ENCODE peak calls at places on chromosomes 12 and 14, in six cellular contexts. D, B, L, N, S and A are unnamed samples. For H3K27me3, the result is how much of the 10 kb centered on the place peaks cover.

GRCh38 chr14:97029800-97030199 is 232.6 kb downstream of the VRK1 start:
- DNase-seq in S (no peak), D (no peak), B (no peak), L (no peak), N (no peak), A (no peak)

GRCh38 chr12:94795520-94795919 is 145.2 kb upstream of the TMCC3 start:
- DNase-seq in S (peak), B (peak), N (no peak), L (peak), D (no peak), A (peak)

GRCh38 chr14:61577506-61577931 is 117.8 kb upstream of the HIF1A start:
- DNase-seq in L (no peak), S (no peak), B (no peak), N (no peak), D (no peak), A (no peak)

GRCh38 chr12:127306604-127307215 is 960.3 kb upstream of the TMEM132C start:
- DNase-seq in D (no peak), B (no peak), S (no peak), N (no peak), L (no peak), A (no peak)

GRCh38 chr12:125773033-125773432 is 707.8 kb downstream of the AACS start:
- DNase-seq in N (no peak), B (no peak), D (no peak), L (no peak), S (no peak), A (no peak)

GRCh38 chr14:92254786-92255185 is 68.2 kb upstream of the SLC24A4 start:
- DNase-seq in L (peak), S (peak), D (no peak), B (peak), N (no peak), A (no peak)

GRCh38 chr12:124687695-124688301 is 120.4 kb upstream of the NCOR2 start:
- DNase-seq in D (no peak), N (no peak), L (peak), S (no peak), B (no peak), A (no peak)

GRCh38 chr14:20632831-20633771 is 8.4 kb downstream of the OR6S1 start:
- DNase-seq in N (peak), L (peak), D (no peak), S (no peak), B (peak), A (peak)

GRCh38 chr12:13436696-13437391 is 240.3 kb downstream of the EMP1 start:
- DNase-seq in B (peak), L (no peak), N (no peak), D (peak), S (no peak), A (no peak)

GRCh38 chr12:990308-990648 is 745 bp upstream of the ERC1 start:
- DNase-seq in L (peak), N (peak), D (peak), S (peak), B (peak), A (no peak)

GRCh38 chr12:94458882-94459772 is 540 bp downstream of the CEP83 start:
- DNase-seq in N (no peak), D (no peak), B (peak), L (peak), S (no peak), A (peak)

GRCh38 chr12:52285172-52285745 is 6.1 kb downstream of the KRT81 start:
- DNase-seq in L (no peak), B (peak), S (no peak), N (no peak), D (no peak), A (peak)

GRCh38 chr12:69274861-69275260 is 35.5 kb downstream of the CPSF6 start:
- DNase-seq in L (peak), D (no peak), N (no peak), B (peak), S (no peak), A (peak)

GRCh38 chr14:51454351-51454750 is 197.4 kb upstream of the FRMD6 start:
- DNase-seq in B (no peak), S (no peak), D (no peak), N (no peak), L (no peak), A (no peak)

GRCh38 chr14:55684956-55685584 is 105.1 kb downstream of the KTN1 start:
- DNase-seq in N (no peak), D (no peak), S (no peak), L (peak), B (peak), A (no peak)

DNA sequence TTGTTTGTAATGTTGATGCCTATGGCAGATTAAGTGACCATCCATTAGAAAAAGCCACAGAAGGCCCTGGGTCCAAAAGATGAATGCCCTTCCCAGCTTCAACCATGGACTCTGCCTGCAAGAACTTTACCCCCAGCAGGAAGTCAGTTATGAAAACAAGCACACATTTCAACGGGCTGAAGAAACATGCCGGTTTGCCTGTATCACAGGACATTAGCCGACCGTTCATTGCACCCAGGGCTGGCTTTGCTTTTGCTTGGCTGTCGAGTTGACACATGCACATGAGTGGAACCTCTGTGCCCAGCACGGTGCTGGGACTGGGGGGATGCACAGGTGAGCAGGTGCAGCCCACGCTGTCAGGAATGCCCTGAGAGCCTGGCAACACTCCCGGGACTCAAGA is 1087.0 kb downstream of the BCL11B start:
- DNase-seq in L (no peak), N (no peak), B (no peak), S (no peak), D (no peak), A (no peak)
- H3K27ac ChIP-seq in L (no peak), N (peak), B (no peak), S (no peak), D (no peak), A (no peak)

DNA sequence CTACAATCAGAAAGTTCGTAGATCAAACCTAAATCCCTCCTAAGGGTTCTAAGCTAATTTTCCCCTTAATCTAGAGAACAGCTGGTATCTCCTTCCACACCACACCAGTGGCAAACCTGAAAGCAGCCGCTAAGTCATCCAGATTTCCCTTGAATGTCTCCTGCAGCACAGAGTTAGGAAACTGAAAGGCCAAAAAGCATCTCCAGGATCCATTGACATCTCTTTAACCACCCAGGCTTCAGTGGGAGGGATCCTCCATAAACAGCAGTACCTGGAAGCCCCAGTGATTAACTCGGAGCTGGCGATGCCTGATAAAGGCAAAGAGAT is 47.6 kb downstream of the CRACR2A start:
- DNase-seq in B (no peak), L (no peak), D (no peak), S (no peak), N (no peak), A (no peak)
- H3K27me3 ChIP-seq in B (under half), L (under half), D (under half), S (under half), N (under half), A (under half)

GRCh38 chr12:11745112-11745511 is 95.6 kb downstream of the ETV6 start:
- DNase-seq in D (no peak), L (no peak), N (no peak), S (no peak), B (no peak), A (no peak)
- TF ChIP-seq CTCF in D (no peak), L (no peak), N (no peak), S (no peak), B (no peak), A (no peak)

DNA sequence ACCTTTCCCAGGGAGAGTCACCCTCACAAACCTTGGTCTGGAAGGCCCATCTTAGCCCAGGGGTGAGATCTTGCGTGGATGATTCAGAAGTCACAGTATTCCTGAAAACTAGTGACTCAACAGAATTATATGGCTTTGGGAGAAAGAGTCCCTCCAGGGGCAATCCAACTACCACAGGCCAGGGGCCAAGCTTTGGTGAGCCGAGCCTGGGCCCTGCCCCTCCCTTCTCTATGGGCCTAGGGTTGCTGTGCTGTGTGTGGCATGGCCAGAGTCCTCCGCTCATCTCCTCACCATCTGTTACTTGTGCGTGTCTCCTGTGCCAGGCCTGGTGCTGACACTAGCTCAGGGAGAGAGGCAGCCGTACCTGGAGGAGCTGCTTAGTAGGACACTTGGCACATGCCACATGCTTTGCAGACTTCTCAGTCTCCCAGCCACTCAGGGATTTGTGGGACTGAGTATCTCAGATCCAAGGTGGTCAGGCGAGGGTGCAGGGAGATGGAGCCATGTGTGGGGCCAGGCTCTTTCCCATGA is 93.8 kb downstream of the SLC25A47 start:
- DNase-seq in D (no peak), N (no peak), B (peak), L (peak), S (no peak), A (peak)
- H3K27ac ChIP-seq in D (no peak), N (no peak), B (peak), L (peak), S (no peak), A (no peak)